ENCODE peak calls at places on chromosomes 12 and 14, in nine cellular contexts. R, N, W, F, A, U, J, G and T are unnamed samples.

GRCh38 chr12:132393245-132393795 is 63.9 kb upstream of the GALNT9 start:
- DNase-seq in R (peak; percentile 13), N (no peak), W (no peak), F (no peak), A (no peak), U (no peak), J (no peak), G (no peak), T (no peak)

GRCh38 chr14:67653651-67654280 is 20.7 kb downstream of the VTI1B start:
- DNase-seq in R (peak; percentile 69), N (no peak), W (peak; percentile 46), F (no peak), A (no peak), U (no peak), J (no peak), G (no peak), T (no peak)

GRCh38 chr12:122843472-122843871 is 8.2 kb downstream of the HIP1R start:
- DNase-seq in R (no peak), N (no peak), W (no peak), F (no peak), A (no peak), U (no peak), J (no peak), G (no peak), T (no peak)

GRCh38 chr14:42428996-42429395 is 822.3 kb downstream of the LRFN5 start:
- DNase-seq in R (no peak), N (no peak), W (no peak), F (no peak), A (no peak), U (no peak), J (no peak), G (no peak), T (no peak)

GRCh38 chr12:116539905-116540482 is 19.2 kb upstream of the MAP1LC3B2 start:
- DNase-seq in R (peak; percentile 80), N (no peak), W (peak; percentile 89), F (peak; percentile 53), A (peak; percentile 47), U (peak; percentile 52), J (no peak), G (no peak), T (peak; percentile 44)

GRCh38 chr12:57127101-57127709 is 1.1 kb upstream of the LRP1 start:
- DNase-seq in R (peak; percentile 70), N (no peak), W (peak; percentile 74), F (peak; percentile 77), A (peak; percentile 92), U (peak; percentile 89), J (peak; percentile 65), G (peak; percentile 23), T (peak; percentile 73)

GRCh38 chr14:93880025-93880820 is 46.9 kb upstream of the FAM181A start:
- DNase-seq in R (peak; percentile 30), N (no peak), W (no peak), F (no peak), A (no peak), U (no peak), J (peak; percentile 40), G (no peak), T (no peak)

GRCh38 chr14:68284333-68284732 is 464.8 kb downstream of the RAD51B start:
- DNase-seq in R (peak; percentile 3), N (no peak), W (no peak), F (no peak), A (no peak), U (no peak), J (no peak), G (no peak), T (no peak)

GRCh38 chr12:77947746-77948145 is 117.1 kb downstream of the NAV3 start:
- DNase-seq in R (peak; percentile 12), N (no peak), W (no peak), F (no peak), A (no peak), U (no peak), J (no peak), G (no peak), T (no peak)

GRCh38 chr14:53127151-53127550 is 26.0 kb downstream of the DDHD1 start:
- DNase-seq in R (no peak), N (no peak), W (no peak), F (no peak), A (no peak), U (no peak), J (no peak), G (no peak), T (no peak)

GRCh38 chr12:42507589-42507988 is 82.0 kb downstream of the PRICKLE1 start:
- DNase-seq in R (no peak), N (no peak), W (no peak), F (no peak), A (no peak), U (no peak), J (no peak), G (no peak), T (no peak)

GRCh38 chr12:89299417-89299816 is 52.9 kb downstream of the DUSP6 start:
- DNase-seq in R (no peak), N (no peak), W (no peak), F (no peak), A (no peak), U (no peak), J (no peak), G (no peak), T (no peak)

GRCh38 chr12:126617312-126617711 is 1552.1 kb downstream of the AACS start:
- DNase-seq in R (peak; percentile 5), N (no peak), W (peak; percentile 0), F (no peak), A (peak; percentile 18), U (no peak), J (no peak), G (no peak), T (no peak)

GRCh38 chr14:24206260-24207103 is 986 bp downstream of the TSSK4 start:
- DNase-seq in R (no peak), N (no peak), W (no peak), F (no peak), A (no peak), U (no peak), J (no peak), G (no peak), T (no peak)

GRCh38 chr12:121786441-121786825 is 7.1 kb downstream of the RHOF start:
- DNase-seq in R (peak; percentile 96), N (peak; percentile 37), W (peak; percentile 98), F (no peak), A (no peak), U (peak; percentile 79), J (peak; percentile 80), G (peak; percentile 44), T (no peak)

GRCh38 chr14:102209224-102209966 is 69.7 kb downstream of the WDR20 start:
- DNase-seq in R (peak; percentile 58), N (no peak), W (peak; percentile 70), F (no peak), A (peak; percentile 73), U (no peak), J (no peak), G (no peak), T (no peak)

GRCh38 chr12:86787419-86787818 is 531.2 kb upstream of the MGAT4C start:
- DNase-seq in R (peak; percentile 1), N (no peak), W (no peak), F (no peak), A (no peak), U (no peak), J (no peak), G (no peak), T (no peak)

GRCh38 chr12:29644536-29645162 is 139.1 kb downstream of the TMTC1 start:
- DNase-seq in R (peak; percentile 2), N (no peak), W (no peak), F (no peak), A (no peak), U (no peak), J (no peak), G (no peak), T (no peak)

GRCh38 chr12:107663277-107663676 is 22.3 kb upstream of the PWP1 start:
- DNase-seq in R (no peak), N (no peak), W (no peak), F (no peak), A (no peak), U (no peak), J (no peak), G (no peak), T (no peak)

GRCh38 chr14:101774006-101774755 is 12.7 kb downstream of the PPP2R5C start:
- DNase-seq in R (no peak), N (no peak), W (no peak), F (no peak), A (no peak), U (no peak), J (no peak), G (no peak), T (no peak)

GRCh38 chr14:31080060-31080459 is 53.9 kb upstream of the STRN3 start:
- DNase-seq in R (no peak), N (no peak), W (peak; percentile 48), F (no peak), A (no peak), U (no peak), J (no peak), G (no peak), T (no peak)

GRCh38 chr12:124392991-124393790 is 98.3 kb downstream of the RFLNA start:
- DNase-seq in R (peak; percentile 72), N (no peak), W (peak; percentile 88), F (peak; percentile 94), A (peak; percentile 91), U (peak; percentile 83), J (peak; percentile 92), G (no peak), T (peak; percentile 73)

GRCh38 chr12:14264777-14265176 is 100.7 kb upstream of the ATF7IP start:
- DNase-seq in R (peak; percentile 19), N (no peak), W (peak; percentile 41), F (no peak), A (no peak), U (no peak), J (no peak), G (no peak), T (no peak)

GRCh38 chr14:89425931-89426330 is 8.9 kb upstream of the FOXN3 start:
- DNase-seq in R (peak; percentile 96), N (no peak), W (peak; percentile 97), F (no peak), A (no peak), U (no peak), J (no peak), G (no peak), T (no peak)

GRCh38 chr14:68685419-68686211 is 107.3 kb downstream of the ZFP36L1 start:
- DNase-seq in R (peak; percentile 76), N (peak; percentile 90), W (peak; percentile 70), F (no peak), A (no peak), U (peak; percentile 33), J (no peak), G (peak; percentile 76), T (no peak)